ENCODE peak calls at places on chromosomes 16 and 17, in four cellular contexts. One of them, this sample, is unnamed.

GRCh38 chr16:51152691-51153261 is 1.7 kb upstream of the SALL1 start:
- DNase-seq in nephron progenitor cell: no peak
- DNase-seq in uterus: peak
- DNase-seq in thoracic aorta: no peak
- DNase-seq in this sample: no peak

GRCh38 chr17:7781467-7781866 is 52.5 kb upstream of the KDM6B start:
- DNase-seq in nephron progenitor cell: no peak
- DNase-seq in thoracic aorta: no peak
- DNase-seq in uterus: no peak
- DNase-seq in this sample: no peak

GRCh38 chr16:49592507-49593422 is 219.2 kb downstream of the C16orf78 start:
- DNase-seq in uterus: no peak
- DNase-seq in nephron progenitor cell: peak
- DNase-seq in thoracic aorta: no peak
- DNase-seq in this sample: peak

GRCh38 chr16:82657239-82657638 is 30.5 kb downstream of the CDH13 start:
- DNase-seq in nephron progenitor cell: no peak
- DNase-seq in uterus: no peak
- DNase-seq in thoracic aorta: no peak
- DNase-seq in this sample: no peak

GRCh38 chr16:19979638-19980037 is 94.1 kb downstream of the GPR139 start:
- DNase-seq in uterus: no peak
- DNase-seq in nephron progenitor cell: no peak
- DNase-seq in thoracic aorta: no peak
- DNase-seq in this sample: no peak

GRCh38 chr16:28974007-28974436 is 556 bp upstream of the SPNS1 start:
- DNase-seq in thoracic aorta: no peak
- DNase-seq in nephron progenitor cell: peak
- DNase-seq in uterus: peak
- DNase-seq in this sample: peak

GRCh38 chr17:49993423-49994037 is 1.5 kb downstream of the DLX3 start:
- DNase-seq in uterus: no peak
- DNase-seq in nephron progenitor cell: peak
- DNase-seq in thoracic aorta: no peak
- DNase-seq in this sample: no peak

GRCh38 chr16:64586756-64587155 is 535.1 kb downstream of the CDH11 start:
- DNase-seq in nephron progenitor cell: no peak
- DNase-seq in thoracic aorta: no peak
- DNase-seq in uterus: no peak
- DNase-seq in this sample: no peak

GRCh38 chr17:45031231-45032149 is 19.9 kb downstream of the DCAKD start:
- DNase-seq in nephron progenitor cell: no peak
- DNase-seq in thoracic aorta: no peak
- DNase-seq in uterus: no peak
- DNase-seq in this sample: no peak